ENCODE peak calls at places on chromosome 15, in eight cellular contexts. Q is RWPE2; I is stomach; E is upper lobe of left lung; R is CD8-positive, alpha-beta T cell; Z is lower lobe of right lung; B is endodermal cell; M is left ventricle myocardium inferior. G is an unnamed sample. For H3K4me1, the result is how much of the 10 kb centered on the place peaks cover.

GRCh38 chr15:80744411-80744810 is 34.8 kb upstream of the CEMIP start:
- DNase-seq in B (no peak), R (no peak), Z (no peak), Q (no peak), M (no peak), I (no peak), E (no peak), G (no peak)

GRCh38 chr15:43488790-43489585 is 4.0 kb downstream of the TP53BP1 start:
- DNase-seq in M (no peak), Z (no peak), B (no peak), Q (no peak), R (no peak), E (no peak), I (no peak), G (no peak)

GRCh38 chr15:67117356-67117755 is 52.0 kb downstream of the SMAD3 start:
- DNase-seq in B (no peak), M (no peak), Q (no peak), I (no peak), R (no peak), Z (no peak), E (no peak), G (peak)

GRCh38 chr15:88440021-88440420 is 27.2 kb downstream of the MRPL46 start:
- DNase-seq in I (no peak), R (no peak), Z (no peak), B (no peak), Q (no peak), M (no peak), E (no peak), G (no peak)

GRCh38 chr15:77654975-77655374 is 22.3 kb upstream of the LINGO1 start:
- DNase-seq in I (no peak), M (no peak), Z (no peak), R (no peak), Q (no peak), E (no peak), B (peak), G (no peak)

GRCh38 chr15:58486564-58486963 is 54.8 kb downstream of the LIPC start:
- DNase-seq in Z (no peak), I (no peak), B (no peak), M (no peak), E (no peak), Q (no peak), R (no peak), G (no peak)

GRCh38 chr15:62404194-62404985 is 239.3 kb upstream of the C2CD4B start:
- DNase-seq in B (no peak), Q (no peak), E (no peak), R (no peak), Z (no peak), I (no peak), M (no peak), G (no peak)

GRCh38 chr15:29924750-29925149 is 102.5 kb upstream of the TJP1 start:
- DNase-seq in M (peak), Z (peak), Q (peak), I (no peak), R (no peak), B (peak), E (peak), G (no peak)

GRCh38 chr15:49135893-49136292 is 19.5 kb downstream of the COPS2 start:
- DNase-seq in B (no peak), I (no peak), R (no peak), Z (no peak), M (no peak), Q (no peak), E (no peak), G (no peak)

GRCh38 chr15:62505761-62506160 is 340.7 kb upstream of the C2CD4B start:
- DNase-seq in M (no peak), E (no peak), Z (no peak), I (no peak), R (no peak), Q (no peak), B (peak), G (no peak)

GRCh38 chr15:62085740-62086139 is 19.0 kb downstream of the C2CD4A start:
- DNase-seq in Z (no peak), I (no peak), Q (no peak), E (peak), M (no peak), R (no peak), B (no peak), G (no peak)

GRCh38 chr15:50953302-50953701 is 44.8 kb downstream of the AP4E1 start:
- DNase-seq in I (no peak), Q (no peak), B (no peak), E (no peak), R (no peak), Z (no peak), M (no peak), G (no peak)

GRCh38 chr15:82828064-82828463 is 18.6 kb downstream of the WHAMM start:
- DNase-seq in Q (no peak), I (no peak), E (no peak), R (no peak), M (no peak), Z (no peak), B (no peak), G (no peak)

GRCh38 chr15:98548172-98548971 is 100.0 kb upstream of the IGF1R start:
- DNase-seq in Z (peak), B (peak), R (no peak), E (peak), M (peak), Q (peak), I (peak), G (peak)

DNA sequence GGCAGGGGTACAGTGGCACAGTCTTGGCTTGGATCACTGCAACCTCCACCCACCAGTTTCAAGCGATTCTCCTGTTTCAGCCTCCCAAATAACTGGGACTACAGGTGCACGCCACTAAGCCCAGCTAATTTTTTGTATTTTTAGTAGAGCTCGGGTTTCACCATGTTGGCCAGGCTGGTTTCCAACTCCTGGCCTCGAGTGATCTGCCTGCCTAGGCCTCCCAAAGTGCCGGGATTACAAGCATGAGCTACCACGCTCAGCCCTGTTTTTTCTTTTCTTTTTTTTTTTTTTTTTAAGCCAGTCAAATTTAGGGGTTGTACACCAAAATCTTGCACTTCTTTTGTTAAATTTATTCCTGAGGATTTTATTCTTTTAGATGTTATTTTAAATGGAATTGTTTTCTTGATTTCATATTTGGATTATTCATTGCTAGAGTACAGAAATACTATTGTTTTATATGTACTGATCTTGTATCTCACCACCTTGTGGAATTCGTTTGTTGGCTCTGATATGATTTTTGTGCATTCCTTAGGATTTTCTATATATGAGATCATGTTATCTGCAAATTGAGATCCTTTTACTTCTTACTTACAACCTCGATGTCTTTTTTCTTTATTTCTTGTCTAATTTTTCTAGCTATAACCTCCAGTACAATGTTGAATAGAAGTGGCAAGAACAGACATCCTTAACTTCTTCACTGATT is 65.6 kb downstream of the ZNF609 start:
- DNase-seq in B (no peak), E (no peak), Z (no peak), R (no peak), M (no peak), Q (no peak), I (no peak), G (no peak)
- H3K4me1 ChIP-seq in B (under half), E (under half), Z (under half), R (under half), M (under half), Q (under half), I (under half), G (under half)

GRCh38 chr15:22979069-22979698 is 984 bp downstream of the CYFIP1 start:
- DNase-seq in B (peak), I (peak), Q (peak), M (peak), Z (peak), R (no peak), E (peak), G (peak)
- TF ChIP-seq CTCF in B (no peak), I (no peak), Q (no peak), M (no peak), Z (no peak), R (no peak), E (peak), G (no peak)

GRCh38 chr15:75731248-75732100 is 18.8 kb upstream of the CSPG4 start:
- DNase-seq in Z (peak), Q (peak), E (no peak), R (no peak), I (no peak), B (peak), M (peak), G (peak)
- H3K4me3 ChIP-seq in Z (no peak), Q (no peak), E (peak), R (no peak), I (no peak), B (no peak), M (peak), G (peak)

DNA sequence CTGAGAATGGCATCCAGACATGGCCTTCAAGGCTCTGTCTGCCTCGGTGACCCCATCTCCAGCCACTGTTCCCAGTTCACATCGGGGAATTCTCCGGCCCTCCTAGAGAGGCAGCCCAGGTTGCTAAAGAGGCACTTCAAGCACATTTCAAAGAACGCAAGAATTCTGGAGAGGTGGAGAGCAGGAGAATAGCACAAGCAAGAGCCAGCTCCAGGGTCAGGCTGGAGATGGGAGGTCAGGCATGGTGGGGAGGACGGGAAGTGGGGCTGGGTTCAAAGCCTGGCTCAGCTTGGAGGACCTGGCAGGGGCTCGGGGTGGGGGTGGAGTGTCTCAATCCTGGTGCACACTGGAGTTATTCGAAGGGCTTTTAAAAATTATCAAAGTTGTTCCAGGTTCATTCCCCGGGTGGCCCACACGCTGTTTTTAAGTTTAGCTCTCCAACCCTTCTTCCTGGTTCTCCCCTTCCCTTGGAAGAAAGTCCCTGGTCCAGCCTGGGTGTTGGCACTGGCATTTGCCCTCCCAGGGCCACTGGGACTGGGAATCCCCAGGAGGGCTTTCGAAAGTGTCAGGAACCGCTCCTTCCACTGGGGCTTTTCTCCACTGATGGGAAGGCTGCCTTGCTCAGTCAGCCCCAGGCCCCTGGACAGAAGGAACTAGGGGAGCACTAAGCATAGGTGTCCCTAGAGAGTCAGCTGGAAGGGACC is 35.8 kb downstream of the ZNF710 start:
- DNase-seq in B (peak), Q (peak), Z (peak), R (no peak), I (no peak), E (peak), M (no peak), G (peak)
- H3K4me1 ChIP-seq in B (under half), Q (under half), Z (half or more), R (under half), I (half or more), E (half or more), M (half or more), G (half or more)

G was measured in spleen.